ENCODE peak calls at places on chromosomes 1 and 21, in four cellular contexts. C, H, B and R are unnamed samples.
A peak's percentile ranks its signal among the peaks of the same experiment; 100 is the strongest.

GRCh38 chr21:16308269-16308668 is 578.5 kb downstream of the USP25 start:
- DNase-seq in C (no peak), H (peak; percentile 81), B (no peak), R (no peak)

GRCh38 chr1:116415699-116416533 is 42.9 kb downstream of the ATP1A1 start:
- DNase-seq in C (no peak), H (no peak), B (no peak), R (no peak)

GRCh38 chr1:231315887-231316286 is 21.8 kb downstream of the EXOC8 start:
- DNase-seq in C (peak; percentile 59), H (no peak), B (peak; percentile 21), R (peak; percentile 9)

GRCh38 chr21:39197448-39197847 is 14.2 kb upstream of the PSMG1 start:
- DNase-seq in C (no peak), H (no peak), B (no peak), R (no peak)

GRCh38 chr1:7013833-7014639 is 228.8 kb downstream of the CAMTA1 start:
- DNase-seq in C (no peak), H (no peak), B (no peak), R (no peak)

GRCh38 chr1:34361781-34362357 is 185.2 kb downstream of the C1orf94 start:
- DNase-seq in C (no peak), H (no peak), B (no peak), R (no peak)

GRCh38 chr1:232596666-232597303 is 33.1 kb downstream of the SIPA1L2 start:
- DNase-seq in C (no peak), H (no peak), B (no peak), R (no peak)

GRCh38 chr1:24881034-24881433 is 49.0 kb downstream of the RUNX3 start:
- DNase-seq in C (no peak), H (no peak), B (no peak), R (no peak)

GRCh38 chr1:18429654-18430053 is 51.1 kb upstream of the KLHDC7A start:
- DNase-seq in C (no peak), H (no peak), B (no peak), R (no peak)

GRCh38 chr1:210373628-210373877 is 44.9 kb downstream of the HHAT start:
- DNase-seq in C (no peak), H (no peak), B (no peak), R (no peak)

GRCh38 chr1:155202731-155203515 is 4.8 kb downstream of the THBS3 start:
- DNase-seq in C (no peak), H (no peak), B (no peak), R (no peak)

GRCh38 chr1:41416552-41417334 is 55.5 kb downstream of the FOXO6 start:
- DNase-seq in C (peak; percentile 58), H (peak; percentile 62), B (peak; percentile 57), R (peak; percentile 66)

GRCh38 chr21:31873696-31874599 is 1.1 kb downstream of the HUNK start:
- DNase-seq in C (no peak), H (peak; percentile 25), B (no peak), R (no peak)

GRCh38 chr1:37553927-37554808 is at the start of gene SNIP1:
- DNase-seq in C (peak; percentile 88), H (peak; percentile 90), B (peak; percentile 90), R (peak; percentile 91)

GRCh38 chr1:241531195-241532172 is 694 bp upstream of the KMO start:
- DNase-seq in C (peak; percentile 82), H (peak; percentile 68), B (no peak), R (peak; percentile 64)

GRCh38 chr1:100700586-100700985 is 19.0 kb upstream of the VCAM1 start:
- DNase-seq in C (no peak), H (peak; percentile 44), B (no peak), R (no peak)

GRCh38 chr1:211650922-211651303 is 24.5 kb downstream of the NEK2 start:
- DNase-seq in C (no peak), H (no peak), B (no peak), R (no peak)